ENCODE peak calls at places on chromosomes 3 and 15, in four cellular contexts. G is neural progenitor cell, B is OCI-LY7, S is PC-3. J is an unnamed sample.

GRCh38 chr15:88196961-88197360 is 59.6 kb downstream of the NTRK3 start:
- DNase-seq in G (no peak), B (no peak), S (no peak), J (no peak)

GRCh38 chr15:70050970-70051369 is 46.7 kb downstream of the TLE3 start:
- DNase-seq in G (no peak), B (no peak), S (no peak), J (no peak)

GRCh38 chr3:142915636-142916035 is 26.8 kb upstream of the PCOLCE2 start:
- DNase-seq in G (no peak), B (no peak), S (no peak), J (peak)

GRCh38 chr3:98035208-98035607 is at the start of gene GABRR3:
- DNase-seq in G (no peak), B (no peak), S (no peak), J (no peak)

GRCh38 chr15:54707805-54708752 is 488.7 kb downstream of the RSL24D1 start:
- DNase-seq in G (no peak), B (no peak), S (no peak), J (no peak)

GRCh38 chr3:129888739-129889138 is 4.8 kb downstream of the TMCC1 start:
- DNase-seq in G (no peak), B (no peak), S (peak), J (peak)

GRCh38 chr3:123658860-123659221 is 74.0 kb upstream of the HACD2 start:
- DNase-seq in G (no peak), B (no peak), S (no peak), J (no peak)

GRCh38 chr3:154015307-154015706 is 105.9 kb upstream of the ARHGEF26 start:
- DNase-seq in G (no peak), B (no peak), S (peak), J (no peak)

GRCh38 chr3:39193391-39193790 is 996 bp upstream of the XIRP1 start:
- DNase-seq in G (no peak), B (no peak), S (no peak), J (no peak)

GRCh38 chr3:58102371-58102750 is 94.1 kb downstream of the FLNB start:
- DNase-seq in G (no peak), B (no peak), S (no peak), J (no peak)
- H3K4me2 ChIP-seq in G (no peak), B (no peak), S (no peak), J (no peak)

DNA sequence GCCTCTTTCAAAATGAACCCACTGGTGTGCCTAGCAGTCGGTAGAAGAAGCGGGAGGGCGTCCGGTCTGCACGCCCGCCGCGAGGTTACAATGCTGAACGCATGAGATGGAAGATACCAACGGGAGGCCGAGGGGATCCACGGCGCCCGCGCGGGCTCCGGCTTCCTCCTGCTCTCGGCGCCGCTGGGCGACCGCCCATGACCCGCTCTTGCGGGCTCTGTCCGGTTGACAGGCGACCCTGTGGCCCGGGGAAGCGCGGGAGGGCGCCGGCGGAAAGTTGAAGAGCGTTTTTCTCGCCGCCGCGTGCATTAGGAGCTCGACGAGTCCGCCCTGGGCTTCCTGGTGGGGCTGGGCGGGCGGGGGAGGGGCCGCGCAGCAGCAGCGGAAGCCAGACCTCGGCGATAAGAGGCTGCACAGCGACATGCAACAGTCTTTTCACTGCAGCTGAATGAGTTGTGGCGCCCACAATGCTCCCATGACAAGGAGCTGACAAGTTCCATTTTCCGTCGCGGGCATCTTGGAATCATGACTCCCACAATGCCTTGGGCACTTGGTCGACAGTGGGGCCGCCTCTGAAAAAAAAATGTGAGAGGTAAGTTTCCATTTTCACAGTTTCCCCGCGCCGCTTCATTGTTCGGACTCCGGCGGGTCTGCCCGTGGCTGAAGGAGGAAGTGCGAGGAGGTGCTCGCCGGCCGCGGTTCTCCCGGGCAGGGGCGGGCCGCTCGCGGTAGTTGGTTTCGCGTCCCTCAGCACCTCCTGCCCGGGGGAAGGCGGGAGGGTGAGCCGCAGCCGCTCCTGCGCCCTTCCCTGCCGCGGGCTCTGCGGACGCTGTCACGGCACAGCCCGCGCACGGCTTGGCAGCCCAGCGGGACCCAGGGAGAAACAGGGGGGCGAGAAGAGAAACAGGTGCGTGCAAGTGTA is at the start of gene MBNL1:
- DNase-seq in G (peak), B (peak), S (peak), J (peak)
- TF ChIP-seq CTCF in G (no peak), B (no peak), S (no peak), J (no peak)

DNA sequence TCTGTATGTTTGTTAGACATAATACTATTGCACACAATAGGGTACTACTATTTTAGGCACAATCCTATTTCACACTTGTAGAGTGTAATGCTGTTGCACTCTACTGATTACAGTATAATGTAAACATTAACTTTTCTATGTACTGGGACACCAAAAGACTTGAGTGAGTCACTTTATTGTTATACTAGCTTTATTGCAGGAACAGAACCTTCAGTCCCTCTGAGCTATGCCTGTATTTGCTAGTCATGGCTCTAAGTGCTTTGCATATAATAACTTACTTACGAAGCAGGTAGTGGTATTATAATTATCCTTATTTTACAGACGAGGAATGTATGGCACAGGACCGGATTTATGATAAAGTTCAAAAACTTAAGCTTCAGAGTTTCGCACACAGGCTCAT is 106.6 kb upstream of the SLC6A6 start:
- DNase-seq in G (no peak), B (no peak), S (peak), J (no peak)
- H3K4me2 ChIP-seq in G (no peak), B (no peak), S (no peak), J (no peak)

DNA sequence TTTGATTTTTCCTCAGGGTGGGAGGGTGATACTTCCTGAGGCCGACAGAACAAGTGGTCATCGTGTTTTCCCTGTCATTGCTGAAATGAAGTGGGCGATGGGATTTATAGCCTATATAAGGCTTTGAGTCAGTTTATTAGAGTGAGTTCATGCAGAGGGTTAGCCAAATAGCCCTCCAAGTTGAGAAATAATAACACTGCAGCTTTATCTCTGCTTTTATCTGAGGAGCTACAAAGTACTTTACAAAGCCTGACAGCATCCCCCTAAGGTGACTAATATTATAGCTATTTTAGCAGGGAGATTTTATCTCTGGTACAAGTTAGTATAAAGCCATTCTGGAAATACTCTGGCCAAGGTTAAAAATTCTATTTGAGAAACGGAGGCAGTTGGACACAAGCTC is 389.6 kb downstream of the MFSD1 start:
- DNase-seq in G (no peak), B (no peak), S (peak), J (no peak)
- TF ChIP-seq CTCF in G (no peak), B (no peak), S (no peak), J (no peak)

GRCh38 chr3:59982510-59982909 is 932.7 kb upstream of the CFAP20DC start:
- DNase-seq in G (no peak), B (no peak), S (no peak), J (no peak)

GRCh38 chr3:59980576-59980975 is 930.8 kb upstream of the CFAP20DC start:
- DNase-seq in G (no peak), B (no peak), S (no peak), J (no peak)

GRCh38 chr3:59981377-59981776 is 931.6 kb upstream of the CFAP20DC start:
- DNase-seq in G (no peak), B (no peak), S (no peak), J (no peak)

GRCh38 chr3:59985643-59986200 is 935.9 kb upstream of the CFAP20DC start:
- DNase-seq in G (no peak), B (peak), S (no peak), J (no peak)
- H3K4me2 ChIP-seq in G (no peak), B (peak), S (no peak), J (no peak)

DNA sequence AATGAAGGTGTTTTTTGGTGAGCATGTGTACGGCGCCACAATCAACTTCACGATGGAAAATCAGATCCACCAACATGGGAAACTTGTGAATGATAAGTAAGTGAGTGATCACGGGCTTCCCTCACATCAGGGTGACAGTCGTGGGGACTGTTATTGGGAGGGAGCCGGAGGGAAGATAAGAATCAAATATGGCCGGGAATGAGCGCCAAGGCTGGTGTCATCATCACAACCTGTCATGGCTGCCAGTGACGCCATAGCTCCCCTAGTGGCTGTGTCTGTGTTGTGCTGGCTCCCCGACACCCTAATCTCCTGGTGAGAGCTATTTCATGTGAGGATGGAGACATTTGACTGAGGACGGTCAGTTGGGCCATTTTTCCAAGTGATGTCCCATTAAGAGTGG is 168.5 kb downstream of the SV2B start:
- DNase-seq in G (peak), B (peak), S (no peak), J (no peak)
- TF ChIP-seq CTCF in G (peak), B (peak), S (peak), J (peak)

J was measured in PC-9.